ENCODE peak calls at places on chromosomes 13 and 19, in seven cellular contexts. J, P, I, V, K, O and Z are unnamed samples.

GRCh38 chr19:16456652-16457194 is 15.0 kb downstream of the EPS15L1 start:
- DNase-seq in I (no peak), P (no peak), V (no peak), K (no peak), J (no peak), O (peak; percentile 42), Z (no peak)

GRCh38 chr19:14072535-14073231 is at the start of gene MISP3:
- DNase-seq in V (no peak), P (peak; percentile 89), J (no peak), O (peak; percentile 42), K (peak; percentile 34), I (peak; percentile 87), Z (peak; percentile 54)

GRCh38 chr19:4969772-4970531 is 1.0 kb downstream of the KDM4B start:
- DNase-seq in J (no peak), O (peak; percentile 27), P (no peak), V (no peak), K (peak; percentile 34), I (peak; percentile 47), Z (peak; percentile 42)

GRCh38 chr13:95437561-95437960 is 115.0 kb upstream of the CLDN10 start:
- DNase-seq in P (no peak), J (no peak), V (no peak), K (no peak), I (no peak), O (no peak), Z (no peak)

GRCh38 chr13:41017153-41017552 is 2.0 kb downstream of the ELF1 start:
- DNase-seq in P (no peak), K (no peak), O (peak; percentile 28), J (no peak), V (no peak), I (peak; percentile 50), Z (no peak)

GRCh38 chr13:50123002-50123401 is 107.8 kb downstream of the KCNRG start:
- DNase-seq in J (no peak), V (no peak), K (no peak), P (no peak), O (no peak), I (no peak), Z (no peak)

GRCh38 chr13:50361282-50361681 is 346.0 kb downstream of the KCNRG start:
- DNase-seq in P (no peak), I (no peak), K (no peak), J (no peak), O (no peak), V (no peak), Z (no peak)

GRCh38 chr13:100363351-100363750 is 225.2 kb downstream of the GGACT start:
- DNase-seq in J (no peak), O (no peak), K (peak; percentile 55), V (no peak), I (no peak), P (no peak), Z (peak; percentile 35)

GRCh38 chr19:39318071-39318470 is 2.6 kb downstream of the LRFN1 start:
- DNase-seq in J (no peak), K (no peak), V (no peak), O (no peak), I (no peak), P (no peak), Z (no peak)

GRCh38 chr13:74883834-74884233 is 598.1 kb downstream of the TBC1D4 start:
- DNase-seq in P (no peak), J (no peak), K (peak; percentile 23), V (no peak), I (no peak), O (no peak), Z (no peak)

GRCh38 chr13:94162289-94162688 is 317.2 kb downstream of the DCT start:
- DNase-seq in P (no peak), K (no peak), J (no peak), V (no peak), O (no peak), I (no peak), Z (no peak)

GRCh38 chr19:49335784-49336481 is 727 bp downstream of the CD37 start:
- DNase-seq in I (no peak), P (no peak), K (no peak), J (no peak), O (no peak), V (no peak), Z (no peak)

GRCh38 chr13:19967619-19968018 is 9.1 kb downstream of the ZMYM2 start:
- DNase-seq in P (no peak), K (no peak), J (no peak), I (no peak), V (no peak), O (no peak), Z (no peak)

GRCh38 chr19:10625003-10625761 is at the start of gene SLC44A2:
- DNase-seq in O (peak; percentile 77), J (peak; percentile 84), K (peak; percentile 62), V (peak; percentile 61), P (peak; percentile 82), I (peak; percentile 91), Z (no peak)

GRCh38 chr19:48370955-48371354 is 6.8 kb downstream of the SYNGR4 start:
- DNase-seq in V (no peak), K (no peak), I (no peak), O (no peak), J (no peak), P (no peak), Z (no peak)

GRCh38 chr19:33252971-33253370 is 27.3 kb upstream of the SLC7A10 start:
- DNase-seq in K (no peak), P (no peak), I (peak; percentile 28), J (no peak), O (no peak), V (no peak), Z (no peak)

GRCh38 chr13:97125051-97125809 is 96.9 kb upstream of the MBNL2 start:
- DNase-seq in V (peak; percentile 66), J (no peak), P (no peak), O (peak; percentile 90), I (peak; percentile 54), K (peak; percentile 87), Z (peak; percentile 93)

GRCh38 chr13:82330499-82330898 is 1551.8 kb downstream of the SLITRK1 start:
- DNase-seq in V (no peak), P (no peak), J (no peak), K (peak; percentile 5), O (peak; percentile 15), I (no peak), Z (peak; percentile 29)

GRCh38 chr19:54002495-54003315 is 11.3 kb downstream of the CACNG6 start:
- DNase-seq in K (no peak), J (no peak), I (no peak), O (peak; percentile 42), V (no peak), P (no peak), Z (no peak)

GRCh38 chr13:91291078-91291477 is 56.4 kb upstream of the MIR17HG start:
- DNase-seq in J (no peak), O (no peak), V (no peak), P (no peak), I (no peak), K (no peak), Z (no peak)

GRCh38 chr19:15584541-15585115 is 30.4 kb upstream of the CYP4F8 start:
- DNase-seq in K (peak; percentile 48), V (peak; percentile 82), P (peak; percentile 85), I (peak; percentile 79), J (peak; percentile 70), O (peak; percentile 45), Z (peak; percentile 86)

GRCh38 chr19:41734156-41734555 is 21.2 kb upstream of the CEACAM6 start:
- DNase-seq in V (no peak), O (no peak), P (no peak), K (no peak), J (no peak), I (no peak), Z (no peak)

GRCh38 chr13:48562296-48563066 is 29.6 kb upstream of the RCBTB2 start:
- DNase-seq in J (no peak), V (no peak), P (no peak), O (peak; percentile 84), K (no peak), I (no peak), Z (no peak)

GRCh38 chr13:79781829-79782540 is 301.0 kb downstream of the NDFIP2 start:
- DNase-seq in J (no peak), K (no peak), P (no peak), O (no peak), V (no peak), I (no peak), Z (no peak)

GRCh38 chr13:41061914-41062837 is 867 bp downstream of the WBP4 start:
- DNase-seq in O (no peak), P (no peak), I (no peak), K (peak; percentile 82), V (peak; percentile 19), J (no peak), Z (peak; percentile 49)

GRCh38 chr19:4913996-4914735 is 4.9 kb downstream of the UHRF1 start:
- DNase-seq in O (no peak), J (no peak), I (no peak), K (peak; percentile 7), V (no peak), P (no peak), Z (no peak)

GRCh38 chr13:113551081-113552000 is 33.2 kb upstream of the TFDP1 start:
- DNase-seq in I (no peak), P (no peak), J (no peak), O (no peak), K (no peak), V (no peak), Z (no peak)

GRCh38 chr19:4120531-4120930 is 3.4 kb downstream of the MAP2K2 start:
- DNase-seq in J (no peak), I (no peak), K (peak; percentile 64), O (no peak), V (no peak), P (no peak), Z (no peak)

GRCh38 chr19:7862413-7862951 is 11.7 kb downstream of the PRR36 start:
- DNase-seq in K (peak; percentile 52), V (no peak), P (peak; percentile 79), I (peak; percentile 53), J (peak; percentile 43), O (no peak), Z (peak; percentile 41)

GRCh38 chr19:42480335-42481095 is 37.8 kb upstream of the CXCL17 start:
- DNase-seq in P (no peak), K (peak; percentile 18), O (no peak), V (no peak), J (no peak), I (peak; percentile 56), Z (peak; percentile 45)

GRCh38 chr13:72586519-72586918 is 140.9 kb downstream of the MZT1 start:
- DNase-seq in V (no peak), I (no peak), O (no peak), P (no peak), K (peak; percentile 52), J (no peak), Z (no peak)
- H3K27ac ChIP-seq in V (no peak overlapping the region), I (no peak overlapping the region), O (no peak overlapping the region), P (no peak overlapping the region), K (no peak overlapping the region), J (no peak overlapping the region), Z (no peak overlapping the region)

GRCh38 chr13:46296920-46297319 is 85.2 kb downstream of the LRRC63 start:
- DNase-seq in I (peak; percentile 13), O (peak; percentile 65), J (no peak), K (peak; percentile 94), P (no peak), V (peak; percentile 19), Z (peak; percentile 49)
- TF ChIP-seq CTCF in I (no peak), O (no peak), J (no peak), K (no peak), P (no peak), V (no peak), Z (no peak)

GRCh38 chr19:40609561-40610395 is 8.6 kb downstream of the LTBP4 start:
- DNase-seq in V (peak; percentile 95), P (peak; percentile 93), K (no peak), O (peak; percentile 92), I (peak; percentile 96), J (peak; percentile 94), Z (peak; percentile 82)
- H3K4me1 ChIP-seq in V (peaks cover 64% of the 10 kb centered on the region), P (no peaks in the 10 kb centered on the region), K (peaks cover 2% of the 10 kb centered on the region), O (peaks cover 63% of the 10 kb centered on the region), I (peaks cover 37% of the 10 kb centered on the region), J (peaks cover 43% of the 10 kb centered on the region), Z (peaks cover 31% of the 10 kb centered on the region)

GRCh38 chr13:106384516-106384915 is 150.9 kb downstream of the EFNB2 start:
- DNase-seq in J (no peak), V (no peak), K (no peak), O (no peak), I (no peak), P (no peak), Z (no peak)
- H3K27ac ChIP-seq in J (no peak overlapping the region), V (no peak overlapping the region), K (no peak overlapping the region), O (no peak overlapping the region), I (no peak overlapping the region), P (no peak overlapping the region), Z (no peak overlapping the region)